ENCODE peak calls at places on chromosomes 3 and 15, in six cellular contexts. L, J, A, W, G and X are unnamed samples.

GRCh38 chr15:31866248-31866647 is 164.1 kb upstream of the CHRNA7 start:
- DNase-seq in L (no peak), W (no peak), G (no peak), J (no peak), A (no peak), X (no peak)

GRCh38 chr15:55799287-55800212 is 56.6 kb upstream of the PRTG start:
- DNase-seq in J (peak; percentile 50), G (peak; percentile 55), W (no peak), A (peak; percentile 0), L (peak; percentile 79), X (peak; percentile 23)

GRCh38 chr3:152589644-152590043 is 245.3 kb upstream of the P2RY1 start:
- DNase-seq in J (no peak), W (no peak), L (no peak), A (no peak), G (no peak), X (no peak)

GRCh38 chr3:38245930-38246329 is 19.7 kb upstream of the SLC22A13 start:
- DNase-seq in W (no peak), L (no peak), A (no peak), G (no peak), J (no peak), X (no peak)

GRCh38 chr3:142618917-142619401 is 22.8 kb downstream of the PLS1 start:
- DNase-seq in J (peak; percentile 60), L (no peak), G (peak; percentile 24), A (no peak), W (no peak), X (no peak)

GRCh38 chr15:101243420-101243819 is 8.4 kb downstream of the CHSY1 start:
- DNase-seq in L (no peak), A (no peak), W (no peak), G (no peak), J (no peak), X (no peak)

GRCh38 chr3:65569845-65570405 is 468.8 kb downstream of the MAGI1 start:
- DNase-seq in W (no peak), G (no peak), L (no peak), J (no peak), A (no peak), X (no peak)

GRCh38 chr3:191627064-191627463 is 166.1 kb downstream of the PYDC2 start:
- DNase-seq in J (no peak), L (no peak), W (no peak), A (peak; percentile 26), G (no peak), X (no peak)

GRCh38 chr15:37059051-37059450 is 41.3 kb downstream of the MEIS2 start:
- DNase-seq in W (no peak), G (peak; percentile 65), A (no peak), J (peak; percentile 37), L (no peak), X (no peak)

GRCh38 chr3:106827515-106828213 is 549.6 kb upstream of the CCDC54 start:
- DNase-seq in L (no peak), G (no peak), J (no peak), W (no peak), A (no peak), X (no peak)

GRCh38 chr3:39448506-39449233 is 18.8 kb upstream of the MOBP start:
- DNase-seq in L (no peak), W (no peak), J (no peak), A (no peak), G (no peak), X (no peak)

GRCh38 chr3:109161487-109162108 is 25.1 kb downstream of the C3orf85 start:
- DNase-seq in A (no peak), J (no peak), G (no peak), W (no peak), L (no peak), X (no peak)

GRCh38 chr15:48984811-48985352 is 21.2 kb upstream of the SHC4 start:
- DNase-seq in W (no peak), G (peak; percentile 51), L (no peak), J (no peak), A (no peak), X (no peak)

GRCh38 chr3:59660376-59660775 is 610.6 kb upstream of the CFAP20DC start:
- DNase-seq in J (no peak), G (peak; percentile 57), A (no peak), W (no peak), L (no peak), X (no peak)

GRCh38 chr15:98455899-98456298 is 192.4 kb upstream of the IGF1R start:
- DNase-seq in J (no peak), W (no peak), A (no peak), L (no peak), G (no peak), X (no peak)

GRCh38 chr3:62211675-62212429 is 161.5 kb downstream of the FEZF2 start:
- DNase-seq in L (no peak), W (no peak), G (no peak), J (no peak), A (no peak), X (no peak)

GRCh38 chr3:78900426-78900825 is 867.4 kb downstream of the ROBO1 start:
- DNase-seq in G (no peak), A (no peak), L (no peak), J (no peak), W (no peak), X (no peak)

GRCh38 chr15:31262901-31263671 is 63.5 kb upstream of the KLF13 start:
- DNase-seq in W (no peak), J (no peak), G (peak; percentile 38), L (peak; percentile 4), A (no peak), X (no peak)

GRCh38 chr15:60798821-60799220 is 319.9 kb upstream of the ICE2 start:
- DNase-seq in L (no peak), G (peak; percentile 77), W (no peak), J (no peak), A (no peak), X (no peak)